ENCODE peak calls at places on chromosomes 13 and 19, in eight cellular contexts. One of them, this sample, is unnamed. For H3K36me3, the result is how much of the 10 kb centered on the place peaks cover.

GRCh38 chr13:31174018-31174417 is 12.3 kb upstream of the HSPH1 start:
- DNase-seq in upper lobe of right lung: no peak
- DNase-seq in neural progenitor cell: no peak
- DNase-seq in testis: no peak
- DNase-seq in pancreas: no peak
- DNase-seq in DND-41: no peak
- DNase-seq in breast epithelium: no peak
- DNase-seq in psoas muscle: no peak
- DNase-seq in this sample: no peak

GRCh38 chr13:33537691-33538090 is 252.1 kb upstream of the STARD13 start:
- DNase-seq in upper lobe of right lung: no peak
- DNase-seq in neural progenitor cell: no peak
- DNase-seq in testis: no peak
- DNase-seq in pancreas: no peak
- DNase-seq in DND-41: no peak
- DNase-seq in breast epithelium: no peak
- DNase-seq in psoas muscle: no peak
- DNase-seq in this sample: no peak

GRCh38 chr13:68727165-68727564 is 1380.5 kb upstream of the ATXN8OS start:
- DNase-seq in upper lobe of right lung: no peak
- DNase-seq in neural progenitor cell: no peak
- DNase-seq in testis: no peak
- DNase-seq in pancreas: no peak
- DNase-seq in DND-41: no peak
- DNase-seq in breast epithelium: no peak
- DNase-seq in psoas muscle: no peak
- DNase-seq in this sample: no peak

GRCh38 chr13:36819811-36820140 is 754 bp downstream of the RFXAP start:
- DNase-seq in upper lobe of right lung: no peak
- DNase-seq in neural progenitor cell: peak
- DNase-seq in testis: no peak
- DNase-seq in pancreas: no peak
- DNase-seq in DND-41: peak
- DNase-seq in breast epithelium: no peak
- DNase-seq in psoas muscle: no peak
- DNase-seq in this sample: no peak

GRCh38 chr19:11420894-11421606 is 1.9 kb upstream of the RGL3 start:
- DNase-seq in upper lobe of right lung: no peak
- DNase-seq in neural progenitor cell: peak
- DNase-seq in testis: no peak
- DNase-seq in pancreas: no peak
- DNase-seq in DND-41: no peak
- DNase-seq in breast epithelium: no peak
- DNase-seq in psoas muscle: peak
- DNase-seq in this sample: no peak

GRCh38 chr13:98710521-98710920 is 42.0 kb downstream of the SLC15A1 start:
- DNase-seq in upper lobe of right lung: no peak
- DNase-seq in neural progenitor cell: no peak
- DNase-seq in testis: no peak
- DNase-seq in pancreas: no peak
- DNase-seq in DND-41: no peak
- DNase-seq in breast epithelium: no peak
- DNase-seq in psoas muscle: no peak
- DNase-seq in this sample: no peak

GRCh38 chr13:97429681-97430081 is 4.3 kb upstream of the RAP2A start:
- DNase-seq in upper lobe of right lung: no peak
- DNase-seq in neural progenitor cell: no peak
- DNase-seq in testis: no peak
- DNase-seq in pancreas: no peak
- DNase-seq in DND-41: no peak
- DNase-seq in breast epithelium: no peak
- DNase-seq in psoas muscle: no peak
- DNase-seq in this sample: peak

GRCh38 chr13:98842858-98843481 is 90.5 kb upstream of the SLC15A1 start:
- DNase-seq in upper lobe of right lung: peak
- DNase-seq in neural progenitor cell: peak
- DNase-seq in testis: peak
- DNase-seq in pancreas: peak
- DNase-seq in DND-41: peak
- DNase-seq in breast epithelium: no peak
- DNase-seq in psoas muscle: peak
- DNase-seq in this sample: peak

GRCh38 chr13:33140161-33140560 is 123.9 kb downstream of the KL start:
- DNase-seq in upper lobe of right lung: no peak
- DNase-seq in neural progenitor cell: no peak
- DNase-seq in testis: no peak
- DNase-seq in pancreas: no peak
- DNase-seq in DND-41: no peak
- DNase-seq in breast epithelium: no peak
- DNase-seq in psoas muscle: no peak
- DNase-seq in this sample: no peak

GRCh38 chr19:5048727-5049553 is 80.0 kb downstream of the KDM4B start:
- DNase-seq in upper lobe of right lung: no peak
- DNase-seq in neural progenitor cell: no peak
- DNase-seq in testis: no peak
- DNase-seq in pancreas: no peak
- DNase-seq in DND-41: no peak
- DNase-seq in breast epithelium: no peak
- DNase-seq in psoas muscle: no peak
- DNase-seq in this sample: no peak

GRCh38 chr19:16778796-16779411 is 50.3 kb upstream of the SIN3B start:
- DNase-seq in upper lobe of right lung: peak
- DNase-seq in neural progenitor cell: peak
- DNase-seq in testis: peak
- DNase-seq in pancreas: no peak
- DNase-seq in DND-41: peak
- DNase-seq in breast epithelium: no peak
- DNase-seq in psoas muscle: no peak
- DNase-seq in this sample: no peak

GRCh38 chr19:39997595-39998216 is 846 bp downstream of the ZNF546 start:
- DNase-seq in upper lobe of right lung: no peak
- DNase-seq in neural progenitor cell: no peak
- DNase-seq in testis: peak
- DNase-seq in pancreas: no peak
- DNase-seq in DND-41: no peak
- DNase-seq in breast epithelium: no peak
- DNase-seq in psoas muscle: no peak
- DNase-seq in this sample: no peak

GRCh38 chr13:48573213-48573612 is 40.3 kb upstream of the RCBTB2 start:
- DNase-seq in upper lobe of right lung: no peak
- DNase-seq in neural progenitor cell: no peak
- DNase-seq in testis: no peak
- DNase-seq in pancreas: no peak
- DNase-seq in DND-41: no peak
- DNase-seq in breast epithelium: no peak
- DNase-seq in psoas muscle: no peak
- DNase-seq in this sample: no peak

GRCh38 chr13:51291341-51291740 is 48.1 kb upstream of the SERPINE3 start:
- DNase-seq in upper lobe of right lung: no peak
- DNase-seq in neural progenitor cell: no peak
- DNase-seq in testis: no peak
- DNase-seq in pancreas: no peak
- DNase-seq in DND-41: no peak
- DNase-seq in breast epithelium: no peak
- DNase-seq in psoas muscle: no peak
- DNase-seq in this sample: no peak

GRCh38 chr19:10404888-10405808 is 1.8 kb upstream of the CDC37 start:
- DNase-seq in upper lobe of right lung: no peak
- DNase-seq in neural progenitor cell: peak
- DNase-seq in testis: no peak
- DNase-seq in pancreas: no peak
- DNase-seq in DND-41: no peak
- DNase-seq in breast epithelium: no peak
- DNase-seq in psoas muscle: no peak
- DNase-seq in this sample: no peak

GRCh38 chr19:13100031-13100588 is 2.5 kb downstream of the LYL1 start:
- DNase-seq in upper lobe of right lung: no peak
- DNase-seq in neural progenitor cell: no peak
- DNase-seq in testis: no peak
- DNase-seq in pancreas: no peak
- DNase-seq in DND-41: peak
- DNase-seq in breast epithelium: no peak
- DNase-seq in psoas muscle: no peak
- DNase-seq in this sample: no peak

GRCh38 chr19:13102416-13102665 is 317 bp downstream of the LYL1 start:
- DNase-seq in upper lobe of right lung: no peak
- DNase-seq in neural progenitor cell: no peak
- DNase-seq in testis: no peak
- DNase-seq in pancreas: no peak
- DNase-seq in DND-41: no peak
- DNase-seq in breast epithelium: no peak
- DNase-seq in psoas muscle: no peak
- DNase-seq in this sample: no peak

GRCh38 chr19:13099073-13099999 is 3.3 kb downstream of the LYL1 start:
- DNase-seq in upper lobe of right lung: peak
- DNase-seq in neural progenitor cell: peak
- DNase-seq in testis: peak
- DNase-seq in pancreas: no peak
- DNase-seq in DND-41: peak
- DNase-seq in breast epithelium: no peak
- DNase-seq in psoas muscle: peak
- DNase-seq in this sample: no peak

GRCh38 chr19:13101590-13102415 is 855 bp downstream of the LYL1 start:
- DNase-seq in upper lobe of right lung: no peak
- DNase-seq in neural progenitor cell: no peak
- DNase-seq in testis: no peak
- DNase-seq in pancreas: no peak
- DNase-seq in DND-41: no peak
- DNase-seq in breast epithelium: no peak
- DNase-seq in psoas muscle: no peak
- DNase-seq in this sample: no peak

GRCh38 chr19:13100871-13101589 is 1.6 kb downstream of the LYL1 start:
- DNase-seq in upper lobe of right lung: no peak
- DNase-seq in neural progenitor cell: no peak
- DNase-seq in testis: no peak
- DNase-seq in pancreas: no peak
- DNase-seq in DND-41: no peak
- DNase-seq in breast epithelium: no peak
- DNase-seq in psoas muscle: no peak
- DNase-seq in this sample: no peak
- TF ChIP-seq CTCF in upper lobe of right lung: peak
- TF ChIP-seq CTCF in neural progenitor cell: peak
- TF ChIP-seq CTCF in testis: no peak
- TF ChIP-seq CTCF in pancreas: no peak
- TF ChIP-seq CTCF in DND-41: peak
- TF ChIP-seq CTCF in breast epithelium: no peak
- TF ChIP-seq CTCF in psoas muscle: peak
- TF ChIP-seq CTCF in this sample: peak

GRCh38 chr19:8902520-8902919 is 70.3 kb downstream of the MBD3L1 start:
- DNase-seq in upper lobe of right lung: no peak
- DNase-seq in neural progenitor cell: no peak
- DNase-seq in testis: no peak
- DNase-seq in pancreas: no peak
- DNase-seq in DND-41: no peak
- DNase-seq in breast epithelium: no peak
- DNase-seq in psoas muscle: no peak
- DNase-seq in this sample: no peak

GRCh38 chr19:8897106-8897505 is 64.9 kb downstream of the MBD3L1 start:
- DNase-seq in upper lobe of right lung: no peak
- DNase-seq in neural progenitor cell: no peak
- DNase-seq in testis: no peak
- DNase-seq in pancreas: no peak
- DNase-seq in DND-41: no peak
- DNase-seq in breast epithelium: no peak
- DNase-seq in psoas muscle: no peak
- DNase-seq in this sample: no peak

GRCh38 chr19:8900421-8900820 is 68.2 kb downstream of the MBD3L1 start:
- DNase-seq in upper lobe of right lung: no peak
- DNase-seq in neural progenitor cell: no peak
- DNase-seq in testis: no peak
- DNase-seq in pancreas: no peak
- DNase-seq in DND-41: no peak
- DNase-seq in breast epithelium: no peak
- DNase-seq in psoas muscle: no peak
- DNase-seq in this sample: no peak

GRCh38 chr19:8904597-8904996 is 72.4 kb downstream of the MBD3L1 start:
- DNase-seq in upper lobe of right lung: peak
- DNase-seq in neural progenitor cell: no peak
- DNase-seq in testis: no peak
- DNase-seq in pancreas: no peak
- DNase-seq in DND-41: no peak
- DNase-seq in breast epithelium: no peak
- DNase-seq in psoas muscle: no peak
- DNase-seq in this sample: no peak

GRCh38 chr19:8899356-8899755 is 67.2 kb downstream of the MBD3L1 start:
- DNase-seq in upper lobe of right lung: no peak
- DNase-seq in neural progenitor cell: no peak
- DNase-seq in testis: no peak
- DNase-seq in pancreas: no peak
- DNase-seq in DND-41: no peak
- DNase-seq in breast epithelium: no peak
- DNase-seq in psoas muscle: no peak
- DNase-seq in this sample: no peak
- H3K36me3 ChIP-seq in upper lobe of right lung: under half
- H3K36me3 ChIP-seq in neural progenitor cell: under half
- H3K36me3 ChIP-seq in testis: under half
- H3K36me3 ChIP-seq in pancreas: under half
- H3K36me3 ChIP-seq in DND-41: under half
- H3K36me3 ChIP-seq in breast epithelium: under half
- H3K36me3 ChIP-seq in psoas muscle: under half
- H3K36me3 ChIP-seq in this sample: under half

GRCh38 chr19:29667941-29668340 is 2.7 kb downstream of the PLEKHF1 start:
- DNase-seq in upper lobe of right lung: peak
- DNase-seq in neural progenitor cell: no peak
- DNase-seq in testis: no peak
- DNase-seq in pancreas: no peak
- DNase-seq in DND-41: peak
- DNase-seq in breast epithelium: peak
- DNase-seq in psoas muscle: no peak
- DNase-seq in this sample: no peak
- H3K4me3 ChIP-seq in upper lobe of right lung: peak
- H3K4me3 ChIP-seq in neural progenitor cell: no peak
- H3K4me3 ChIP-seq in testis: no peak
- H3K4me3 ChIP-seq in pancreas: no peak
- H3K4me3 ChIP-seq in DND-41: no peak
- H3K4me3 ChIP-seq in breast epithelium: no peak
- H3K4me3 ChIP-seq in psoas muscle: peak
- H3K4me3 ChIP-seq in this sample: no peak

GRCh38 chr19:50255115-50255514 is 51.7 kb downstream of the MYH14 start:
- DNase-seq in upper lobe of right lung: no peak
- DNase-seq in neural progenitor cell: no peak
- DNase-seq in testis: no peak
- DNase-seq in pancreas: no peak
- DNase-seq in DND-41: no peak
- DNase-seq in breast epithelium: no peak
- DNase-seq in psoas muscle: no peak
- DNase-seq in this sample: no peak

GRCh38 chr19:50261446-50261970 is 58.1 kb downstream of the MYH14 start:
- DNase-seq in upper lobe of right lung: no peak
- DNase-seq in neural progenitor cell: no peak
- DNase-seq in testis: no peak
- DNase-seq in pancreas: no peak
- DNase-seq in DND-41: no peak
- DNase-seq in breast epithelium: no peak
- DNase-seq in psoas muscle: no peak
- DNase-seq in this sample: no peak

GRCh38 chr19:50257141-50257540 is 53.7 kb downstream of the MYH14 start:
- DNase-seq in upper lobe of right lung: no peak
- DNase-seq in neural progenitor cell: no peak
- DNase-seq in testis: no peak
- DNase-seq in pancreas: no peak
- DNase-seq in DND-41: no peak
- DNase-seq in breast epithelium: no peak
- DNase-seq in psoas muscle: no peak
- DNase-seq in this sample: no peak

GRCh38 chr19:50263176-50263575 is 59.8 kb downstream of the MYH14 start:
- DNase-seq in upper lobe of right lung: no peak
- DNase-seq in neural progenitor cell: no peak
- DNase-seq in testis: no peak
- DNase-seq in pancreas: no peak
- DNase-seq in DND-41: no peak
- DNase-seq in breast epithelium: no peak
- DNase-seq in psoas muscle: no peak
- DNase-seq in this sample: no peak

GRCh38 chr19:50258918-50259372 is 55.5 kb downstream of the MYH14 start:
- DNase-seq in upper lobe of right lung: no peak
- DNase-seq in neural progenitor cell: peak
- DNase-seq in testis: peak
- DNase-seq in pancreas: no peak
- DNase-seq in DND-41: no peak
- DNase-seq in breast epithelium: no peak
- DNase-seq in psoas muscle: peak
- DNase-seq in this sample: no peak
- TF ChIP-seq CTCF in upper lobe of right lung: peak
- TF ChIP-seq CTCF in neural progenitor cell: peak
- TF ChIP-seq CTCF in testis: peak
- TF ChIP-seq CTCF in pancreas: peak
- TF ChIP-seq CTCF in DND-41: peak
- TF ChIP-seq CTCF in breast epithelium: no peak
- TF ChIP-seq CTCF in psoas muscle: peak
- TF ChIP-seq CTCF in this sample: peak